ENCODE peak calls at places on chromosomes 6 and 20, in four cellular contexts. L is cardiac fibroblast, E is AG09309, A is A549. X is an unnamed sample.

GRCh38 chr20:35771689-35772562 is at the start of gene PHF20:
- DNase-seq in L (peak), E (peak), A (peak), X (peak)

GRCh38 chr6:93305088-93305487 is 114.3 kb downstream of the EPHA7 start:
- DNase-seq in L (no peak), E (no peak), A (no peak), X (no peak)

GRCh38 chr6:31186052-31186734 is 15.7 kb upstream of the POU5F1 start:
- DNase-seq in L (peak), E (no peak), A (peak), X (no peak)

GRCh38 chr20:51910202-51911050 is 108.1 kb upstream of the SALL4 start:
- DNase-seq in L (peak), E (peak), A (peak), X (no peak)

GRCh38 chr6:27593861-27594260 is 121.0 kb upstream of the ZNF184 start:
- DNase-seq in L (no peak), E (no peak), A (no peak), X (no peak)

GRCh38 chr6:87762116-87762515 is 60.1 kb upstream of the AKIRIN2 start:
- DNase-seq in L (peak), E (no peak), A (no peak), X (no peak)

GRCh38 chr6:30754631-30755030 is 10.3 kb upstream of the IER3 start:
- DNase-seq in L (no peak), E (no peak), A (no peak), X (no peak)

GRCh38 chr20:33308668-33309067 is 25.7 kb downstream of the BPIFB1 start:
- DNase-seq in L (no peak), E (no peak), A (no peak), X (no peak)

GRCh38 chr20:9270831-9271230 is 201.9 kb downstream of the PLCB4 start:
- DNase-seq in L (peak), E (peak), A (peak), X (no peak)

GRCh38 chr6:72218125-72218524 is 331.8 kb downstream of the RIMS1 start:
- DNase-seq in L (peak), E (peak), A (peak), X (peak)

GRCh38 chr6:45681860-45682488 is 304.2 kb upstream of the SUPT3H start:
- DNase-seq in L (peak), E (no peak), A (peak), X (peak)

GRCh38 chr6:14147891-14148290 is 30.3 kb downstream of the CD83 start:
- DNase-seq in L (peak), E (no peak), A (no peak), X (no peak)

GRCh38 chr20:14334306-14334930 is 3.0 kb downstream of the FLRT3 start:
- DNase-seq in L (peak), E (no peak), A (peak), X (no peak)

GRCh38 chr6:30678964-30679726 is 6.3 kb upstream of the DHX16 start:
- DNase-seq in L (peak), E (no peak), A (peak), X (peak)

GRCh38 chr20:61682998-61683681 is 382.5 kb downstream of the TAF4 start:
- DNase-seq in L (no peak), E (peak), A (no peak), X (no peak)

GRCh38 chr6:79079425-79080130 is 1.5 kb upstream of the PHIP start:
- DNase-seq in L (peak), E (no peak), A (no peak), X (no peak)

GRCh38 chr6:151773382-151773781 is 34.1 kb upstream of the ESR1 start:
- DNase-seq in L (no peak), E (no peak), A (no peak), X (no peak)

GRCh38 chr6:29791162-29791561 is 36.5 kb upstream of the HLA-G start:
- DNase-seq in L (no peak), E (no peak), A (no peak), X (no peak)

GRCh38 chr6:108578595-108579038 is 17.9 kb downstream of the FOXO3 start:
- DNase-seq in L (peak), E (no peak), A (no peak), X (no peak)

GRCh38 chr6:63371087-63371486 is 51.3 kb upstream of the LGSN start:
- DNase-seq in L (no peak), E (no peak), A (no peak), X (no peak)

GRCh38 chr6:137266032-137266586 is 46.9 kb upstream of the IFNGR1 start:
- DNase-seq in L (peak), E (no peak), A (no peak), X (no peak)

GRCh38 chr6:74872754-74873446 is 333.0 kb downstream of the COL12A1 start:
- DNase-seq in L (no peak), E (no peak), A (no peak), X (no peak)

GRCh38 chr6:57423468-57423867 is 106.0 kb downstream of the PRIM2 start:
- DNase-seq in L (no peak), E (no peak), A (no peak), X (no peak)

GRCh38 chr20:34500823-34501222 is 15.4 kb upstream of the DYNLRB1 start:
- DNase-seq in L (no peak), E (no peak), A (no peak), X (no peak)

GRCh38 chr6:13371421-13372072 is 43.2 kb upstream of the TBC1D7 start:
- DNase-seq in L (no peak), E (no peak), A (no peak), X (no peak)

GRCh38 chr20:41453006-41453950 is 86.7 kb upstream of the EMILIN3 start:
- DNase-seq in L (no peak), E (no peak), A (no peak), X (no peak)

GRCh38 chr6:28807682-28808280 is 116.0 kb downstream of the TRIM27 start:
- DNase-seq in L (peak), E (no peak), A (peak), X (no peak)

GRCh38 chr20:1472556-1473243 is 6.1 kb upstream of the NSFL1C start:
- DNase-seq in L (no peak), E (no peak), A (no peak), X (peak)

GRCh38 chr20:10219452-10219791 is 792 bp downstream of the SNAP25 start:
- DNase-seq in L (peak), E (no peak), A (peak), X (peak)

GRCh38 chr6:131877999-131878789 is 70.4 kb downstream of the ENPP1 start:
- DNase-seq in L (peak), E (no peak), A (no peak), X (no peak)

GRCh38 chr20:1225263-1225728 is 548 bp upstream of the RAD21L1 start:
- DNase-seq in L (no peak), E (no peak), A (no peak), X (no peak)

GRCh38 chr6:35044771-35045275 is 96.3 kb downstream of the TCP11 start:
- DNase-seq in L (peak), E (no peak), A (no peak), X (no peak)

GRCh38 chr6:66065313-66065712 is 358.3 kb upstream of the EYS start:
- DNase-seq in L (no peak), E (no peak), A (no peak), X (no peak)

GRCh38 chr20:50996901-50997830 is 25.7 kb downstream of the KCNG1 start:
- DNase-seq in L (no peak), E (no peak), A (no peak), X (no peak)

GRCh38 chr6:138371452-138371711 is 6.3 kb upstream of the SMIM28 start:
- DNase-seq in L (no peak), E (no peak), A (no peak), X (no peak)

GRCh38 chr6:138374230-138374629 is 3.5 kb upstream of the SMIM28 start:
- DNase-seq in L (no peak), E (no peak), A (no peak), X (no peak)

GRCh38 chr6:138374815-138375214 is 2.9 kb upstream of the SMIM28 start:
- DNase-seq in L (no peak), E (no peak), A (no peak), X (no peak)

GRCh38 chr6:138371720-138372119 is 6.0 kb upstream of the SMIM28 start:
- DNase-seq in L (peak), E (no peak), A (peak), X (no peak)

DNA sequence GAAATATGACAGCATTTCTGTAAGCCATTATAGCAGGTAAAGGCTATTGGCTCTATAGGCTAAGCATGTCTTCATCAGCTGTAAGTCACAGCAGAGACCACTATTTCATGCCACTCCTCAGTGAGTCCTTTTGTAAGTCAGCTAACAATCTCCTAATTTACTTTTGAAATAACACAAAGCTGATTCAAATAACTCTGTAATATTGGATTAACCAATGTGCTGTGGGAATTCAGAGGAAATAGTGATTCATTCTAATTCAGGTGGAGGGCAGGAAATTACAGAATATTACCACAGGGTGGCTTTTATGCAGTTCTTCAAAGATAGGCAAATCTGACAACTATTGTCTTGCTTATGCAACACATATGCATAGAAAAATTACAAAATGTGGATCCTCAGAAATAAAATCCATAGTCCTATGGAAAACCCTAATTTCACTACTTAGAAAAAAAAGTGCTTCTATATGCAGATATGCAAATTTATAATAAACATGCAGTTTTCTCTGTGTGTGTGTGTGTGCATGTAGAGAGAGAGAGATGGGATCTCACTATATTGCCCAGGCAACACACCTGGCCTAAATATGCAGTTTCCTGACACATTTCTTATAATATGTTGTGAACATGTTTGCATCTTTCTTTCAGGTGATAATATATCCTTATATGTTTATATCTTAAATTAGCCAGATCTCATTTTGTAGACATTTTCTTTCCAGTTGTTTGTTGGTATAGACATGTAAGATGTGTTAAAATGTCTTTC is 4.8 kb upstream of the SMIM28 start:
- DNase-seq in L (peak), E (no peak), A (no peak), X (no peak)
- TF ChIP-seq CTCF in L (peak), E (no peak), A (no peak), X (no peak)

GRCh38 chr6:90730191-90730673 is 143.4 kb upstream of the MAP3K7 start:
- DNase-seq in L (no peak), E (no peak), A (no peak), X (no peak)
- TF ChIP-seq CTCF in L (no peak), E (no peak), A (no peak), X (no peak)

GRCh38 chr20:48262955-48263354 is 477.7 kb upstream of the SULF2 start:
- DNase-seq in L (no peak), E (no peak), A (no peak), X (no peak)
- TF ChIP-seq CTCF in L (no peak), E (no peak), A (no peak), X (no peak)

DNA sequence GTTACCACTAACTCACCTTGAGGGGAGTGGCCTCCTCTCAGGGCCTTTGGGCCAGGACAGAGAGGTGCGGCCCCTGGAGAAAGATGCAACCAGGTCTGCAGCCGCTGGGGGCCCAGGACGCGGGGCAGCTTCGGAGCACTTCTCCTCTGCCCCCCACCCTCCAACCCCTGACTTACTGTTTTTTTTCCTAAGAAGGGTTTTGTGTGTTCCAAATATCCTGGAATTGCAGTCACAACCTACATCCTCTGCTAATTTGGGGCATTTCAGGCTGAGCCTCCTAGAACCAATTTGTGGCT is 1.7 kb downstream of the LINC00237 start:
- DNase-seq in L (no peak), E (no peak), A (no peak), X (no peak)
- TF ChIP-seq CTCF in L (no peak), E (no peak), A (no peak), X (no peak)

GRCh38 chr20:39429716-39430115 is 467.6 kb downstream of the DHX35 start:
- DNase-seq in L (no peak), E (no peak), A (peak), X (no peak)
- TF ChIP-seq CTCF in L (no peak), E (no peak), A (no peak), X (no peak)

GRCh38 chr6:37566209-37566859 is 66.6 kb upstream of the CCDC167 start:
- DNase-seq in L (peak), E (no peak), A (no peak), X (peak)
- TF ChIP-seq CTCF in L (peak), E (peak), A (peak), X (peak)

GRCh38 chr6:53651764-53652401 is 13.7 kb downstream of the KLHL31 start:
- DNase-seq in L (peak), E (no peak), A (peak), X (peak)
- TF ChIP-seq CTCF in L (peak), E (peak), A (peak), X (peak)

GRCh38 chr6:81450180-81450579 is 302.3 kb downstream of the TENT5A start:
- DNase-seq in L (peak), E (peak), A (peak), X (no peak)
- TF ChIP-seq CTCF in L (no peak), E (peak), A (no peak), X (no peak)

GRCh38 chr6:44668391-44668930 is 281.0 kb downstream of the CDC5L start:
- DNase-seq in L (no peak), E (no peak), A (no peak), X (no peak)
- TF ChIP-seq CTCF in L (no peak), E (no peak), A (no peak), X (no peak)

DNA sequence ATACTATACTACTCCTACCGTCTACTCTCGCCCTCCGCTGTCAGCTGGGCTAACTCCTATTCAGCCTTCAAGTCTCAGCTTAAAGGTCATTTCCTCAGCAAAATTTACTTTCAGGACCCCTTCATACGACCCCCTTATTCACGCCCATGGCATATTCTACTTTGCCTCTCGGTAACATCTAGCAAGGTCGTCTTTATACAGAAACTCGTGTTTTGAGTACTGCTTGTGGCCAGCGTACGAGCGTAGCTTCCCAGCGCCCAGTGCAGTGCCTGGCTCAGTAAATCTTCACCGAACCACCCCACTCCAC is 546 bp downstream of the CRNKL1 start:
- DNase-seq in L (no peak), E (no peak), A (no peak), X (no peak)
- TF ChIP-seq CTCF in L (no peak), E (no peak), A (no peak), X (no peak)

X was measured in GM13976.